ENCODE peak calls at places on chromosomes 13 and 19, in four cellular contexts. One of them, this sample, is unnamed.
A peak's percentile ranks its signal among the peaks of the same experiment; 100 is the strongest.

GRCh38 chr13:33275916-33276315 is 9.6 kb downstream of the STARD13 start:
- DNase-seq in A549: no peak
- DNase-seq in SK-N-SH: no peak
- DNase-seq in HCT116: no peak
- DNase-seq in this sample: no peak

GRCh38 chr13:43245374-43245964 is 222.1 kb downstream of the DNAJC15 start:
- DNase-seq in A549: no peak
- DNase-seq in SK-N-SH: no peak
- DNase-seq in HCT116: no peak
- DNase-seq in this sample: no peak

GRCh38 chr13:51869921-51870320 is 8.2 kb downstream of the CCDC70 start:
- DNase-seq in A549: no peak
- DNase-seq in HCT116: no peak
- DNase-seq in SK-N-SH: no peak
- DNase-seq in this sample: no peak

GRCh38 chr19:55549500-55550320 is 4.4 kb upstream of the SBK3 start:
- DNase-seq in SK-N-SH: no peak
- DNase-seq in HCT116: peak; percentile 34
- DNase-seq in A549: peak; percentile 88
- DNase-seq in this sample: peak; percentile 87

GRCh38 chr13:98450495-98451167 is 126.3 kb downstream of the STK24 start:
- DNase-seq in SK-N-SH: no peak
- DNase-seq in HCT116: no peak
- DNase-seq in A549: no peak
- DNase-seq in this sample: no peak

GRCh38 chr19:10334340-10335148 is 1.2 kb upstream of the RAVER1 start:
- DNase-seq in HCT116: peak; percentile 93
- DNase-seq in SK-N-SH: peak; percentile 92
- DNase-seq in A549: peak; percentile 93
- DNase-seq in this sample: no peak

GRCh38 chr19:1019980-1020867 is 699 bp downstream of the TMEM259 start:
- DNase-seq in A549: no peak
- DNase-seq in SK-N-SH: no peak
- DNase-seq in HCT116: no peak
- DNase-seq in this sample: no peak

GRCh38 chr13:27621116-27621365 is 651 bp upstream of the POLR1D start:
- DNase-seq in A549: no peak
- DNase-seq in SK-N-SH: no peak
- DNase-seq in HCT116: peak; percentile 40
- DNase-seq in this sample: no peak

GRCh38 chr19:10797541-10798256 is 38.3 kb downstream of the TMED1 start:
- DNase-seq in SK-N-SH: peak; percentile 25
- DNase-seq in HCT116: no peak
- DNase-seq in A549: no peak
- DNase-seq in this sample: no peak

GRCh38 chr19:55563261-55563690 is 17.4 kb downstream of the ZNF579 start:
- DNase-seq in HCT116: no peak
- DNase-seq in SK-N-SH: peak; percentile 46
- DNase-seq in A549: no peak
- DNase-seq in this sample: no peak

GRCh38 chr19:13091400-13092161 is 11.1 kb downstream of the LYL1 start:
- DNase-seq in SK-N-SH: peak; percentile 91
- DNase-seq in A549: peak; percentile 36
- DNase-seq in HCT116: no peak
- DNase-seq in this sample: no peak

GRCh38 chr13:110913911-110914292 is 967 bp downstream of the ANKRD10 start:
- DNase-seq in A549: no peak
- DNase-seq in HCT116: no peak
- DNase-seq in SK-N-SH: no peak
- DNase-seq in this sample: no peak

GRCh38 chr13:110915057-110915873 is at the start of gene ANKRD10:
- DNase-seq in A549: peak; percentile 95
- DNase-seq in SK-N-SH: peak; percentile 98
- DNase-seq in HCT116: peak; percentile 94
- DNase-seq in this sample: peak; percentile 81

GRCh38 chr13:110915874-110916670 is 1.2 kb upstream of the ANKRD10 start:
- DNase-seq in HCT116: no peak
- DNase-seq in A549: no peak
- DNase-seq in SK-N-SH: no peak
- DNase-seq in this sample: no peak

GRCh38 chr13:110913322-110913721 is 1.5 kb downstream of the ANKRD10 start:
- DNase-seq in A549: no peak
- DNase-seq in SK-N-SH: no peak
- DNase-seq in HCT116: no peak
- DNase-seq in this sample: no peak

DNA sequence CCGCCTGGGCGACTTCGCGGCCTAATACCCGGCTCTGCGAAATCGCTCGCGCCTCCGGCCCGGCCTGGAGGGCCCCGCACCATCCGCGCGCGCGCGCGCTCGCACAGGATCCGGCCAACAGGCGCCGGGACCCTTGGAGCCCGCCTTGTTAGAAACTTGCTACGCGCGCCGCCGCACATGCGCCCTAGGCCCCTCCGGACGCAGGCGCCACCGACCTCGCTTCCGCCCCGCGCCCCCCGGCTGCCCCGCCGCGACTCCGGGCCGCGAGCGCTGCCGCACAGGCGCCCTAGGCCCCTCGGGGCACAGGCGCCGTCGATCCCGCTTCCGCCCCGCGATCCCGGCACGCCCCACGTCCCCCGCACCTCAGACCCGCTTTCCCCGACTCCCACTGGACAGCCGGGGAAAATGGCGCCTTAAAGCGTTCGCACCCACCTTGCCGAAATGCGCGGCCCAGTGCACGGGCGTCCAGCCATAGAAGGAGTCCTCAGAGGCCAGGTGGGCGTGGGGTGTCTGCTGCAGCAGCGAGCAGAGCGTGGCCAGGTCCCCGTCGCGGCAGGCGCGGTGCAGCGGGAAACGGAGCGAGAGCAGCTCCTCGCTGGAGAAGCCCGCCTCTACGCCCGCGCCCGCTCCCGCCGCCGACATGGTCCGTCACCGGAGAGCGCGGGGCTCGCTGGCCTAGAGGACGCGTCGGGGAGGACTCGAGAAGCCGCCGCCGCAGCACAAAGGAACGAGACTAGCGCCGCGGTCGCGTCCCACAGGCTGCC is 394 bp downstream of the ANKRD10 start:
- DNase-seq in A549: peak; percentile 75
- DNase-seq in SK-N-SH: peak; percentile 88
- DNase-seq in HCT116: no peak
- DNase-seq in this sample: no peak
- TF ChIP-seq REST in A549: no peak
- TF ChIP-seq REST in SK-N-SH: no peak
- TF ChIP-seq REST in HCT116: no peak
- TF ChIP-seq REST in this sample: no peak

GRCh38 chr19:29422047-29422446 is 103.7 kb upstream of the VSTM2B start:
- DNase-seq in SK-N-SH: no peak
- DNase-seq in A549: no peak
- DNase-seq in HCT116: no peak
- DNase-seq in this sample: no peak
- H3K9me3 ChIP-seq in SK-N-SH: no peaks in the 10 kb centered on the region
- H3K9me3 ChIP-seq in A549: peaks cover 4% of the 10 kb centered on the region
- H3K9me3 ChIP-seq in HCT116: no peaks in the 10 kb centered on the region
- H3K9me3 ChIP-seq in this sample: no peaks in the 10 kb centered on the region

DNA sequence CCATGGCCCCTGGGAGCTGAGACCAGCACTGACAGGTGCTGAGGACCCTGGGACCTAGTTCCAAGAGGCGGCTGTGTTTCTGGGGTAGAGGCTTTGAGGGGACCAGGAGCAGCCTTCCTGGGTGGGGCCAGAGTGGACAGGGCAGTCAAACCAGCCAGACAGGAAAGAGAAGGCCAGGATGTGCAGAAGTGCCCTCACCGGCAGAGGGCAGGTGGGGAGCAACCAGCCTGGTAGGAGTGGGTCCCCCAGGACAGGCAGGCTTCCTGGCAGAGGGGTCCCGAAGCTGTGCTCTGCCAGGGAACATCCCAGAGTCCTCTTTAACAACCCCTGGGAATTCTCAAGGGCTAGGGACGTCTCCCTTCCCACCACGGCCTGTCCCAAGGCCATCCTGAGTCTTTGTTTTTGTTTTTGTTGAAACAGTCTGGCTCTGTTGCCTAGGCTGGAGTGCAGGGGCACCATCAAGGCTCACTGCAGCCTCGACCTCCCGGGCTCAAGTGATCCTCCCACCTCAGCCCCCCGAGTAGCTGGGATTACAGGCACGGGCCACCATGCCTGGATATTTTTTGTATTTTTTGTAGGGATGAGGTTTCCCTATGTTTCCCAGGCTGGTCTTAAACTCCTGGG is 3.0 kb upstream of the HIPK4 start:
- DNase-seq in A549: peak; percentile 67
- DNase-seq in HCT116: peak; percentile 33
- DNase-seq in SK-N-SH: no peak
- DNase-seq in this sample: no peak
- TF ChIP-seq CTCF in A549: peak; percentile 49
- TF ChIP-seq CTCF in HCT116: peak; percentile 74
- TF ChIP-seq CTCF in SK-N-SH: no peak
- TF ChIP-seq CTCF in this sample: no peak

GRCh38 chr13:99605417-99606321 is 104.4 kb downstream of the TM9SF2 start:
- DNase-seq in A549: peak; percentile 26
- DNase-seq in SK-N-SH: peak; percentile 64
- DNase-seq in HCT116: peak; percentile 16
- DNase-seq in this sample: no peak

GRCh38 chr13:99610702-99611289 is 109.5 kb downstream of the TM9SF2 start:
- DNase-seq in A549: no peak
- DNase-seq in HCT116: no peak
- DNase-seq in SK-N-SH: no peak
- DNase-seq in this sample: no peak

GRCh38 chr13:99604636-99605035 is 103.4 kb downstream of the TM9SF2 start:
- DNase-seq in SK-N-SH: no peak
- DNase-seq in A549: no peak
- DNase-seq in HCT116: no peak
- DNase-seq in this sample: no peak

GRCh38 chr13:99608345-99608744 is 107.1 kb downstream of the TM9SF2 start:
- DNase-seq in HCT116: no peak
- DNase-seq in A549: no peak
- DNase-seq in SK-N-SH: no peak
- DNase-seq in this sample: no peak

GRCh38 chr13:99606322-99607089 is 105.2 kb downstream of the TM9SF2 start:
- DNase-seq in HCT116: peak; percentile 43
- DNase-seq in SK-N-SH: peak; percentile 97
- DNase-seq in A549: peak; percentile 83
- DNase-seq in this sample: no peak
- TF ChIP-seq REST in HCT116: no peak
- TF ChIP-seq REST in SK-N-SH: no peak
- TF ChIP-seq REST in A549: no peak
- TF ChIP-seq REST in this sample: no peak

DNA sequence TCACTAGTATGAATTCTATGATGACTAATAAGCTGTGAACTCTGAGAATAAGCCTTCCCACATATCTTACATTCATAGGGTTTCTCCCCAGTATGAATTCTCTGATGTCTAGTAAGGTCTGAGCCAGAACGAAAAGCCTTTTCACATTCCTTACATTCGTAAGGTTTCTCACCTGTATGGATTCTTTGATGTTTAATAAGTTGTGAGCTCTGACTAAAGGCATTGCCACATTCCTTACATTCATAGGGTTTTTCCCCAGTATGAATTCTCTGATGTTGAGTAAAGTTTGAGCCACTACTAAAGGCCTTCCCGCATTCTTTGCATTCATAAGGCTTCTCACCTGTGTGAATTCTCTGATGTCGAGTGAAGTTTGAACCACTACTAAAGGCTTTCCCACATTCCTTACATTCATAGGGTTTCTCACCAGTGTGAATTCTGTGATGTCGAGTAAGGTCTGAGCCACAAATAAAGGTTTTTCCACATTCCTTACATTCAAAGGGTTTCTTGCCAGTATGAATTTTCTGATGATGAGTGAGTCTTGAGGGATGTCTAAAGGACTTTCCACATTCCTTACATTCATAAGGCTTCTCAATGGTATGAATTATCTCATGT is 30.7 kb upstream of the ZFP82 start:
- DNase-seq in HCT116: no peak
- DNase-seq in SK-N-SH: no peak
- DNase-seq in A549: peak; percentile 26
- DNase-seq in this sample: no peak
- H3K9me3 ChIP-seq in HCT116: peaks cover 39% of the 10 kb centered on the region
- H3K9me3 ChIP-seq in SK-N-SH: peaks cover 39% of the 10 kb centered on the region
- H3K9me3 ChIP-seq in A549: peaks cover 98% of the 10 kb centered on the region
- H3K9me3 ChIP-seq in this sample: peaks cover 45% of the 10 kb centered on the region

DNA sequence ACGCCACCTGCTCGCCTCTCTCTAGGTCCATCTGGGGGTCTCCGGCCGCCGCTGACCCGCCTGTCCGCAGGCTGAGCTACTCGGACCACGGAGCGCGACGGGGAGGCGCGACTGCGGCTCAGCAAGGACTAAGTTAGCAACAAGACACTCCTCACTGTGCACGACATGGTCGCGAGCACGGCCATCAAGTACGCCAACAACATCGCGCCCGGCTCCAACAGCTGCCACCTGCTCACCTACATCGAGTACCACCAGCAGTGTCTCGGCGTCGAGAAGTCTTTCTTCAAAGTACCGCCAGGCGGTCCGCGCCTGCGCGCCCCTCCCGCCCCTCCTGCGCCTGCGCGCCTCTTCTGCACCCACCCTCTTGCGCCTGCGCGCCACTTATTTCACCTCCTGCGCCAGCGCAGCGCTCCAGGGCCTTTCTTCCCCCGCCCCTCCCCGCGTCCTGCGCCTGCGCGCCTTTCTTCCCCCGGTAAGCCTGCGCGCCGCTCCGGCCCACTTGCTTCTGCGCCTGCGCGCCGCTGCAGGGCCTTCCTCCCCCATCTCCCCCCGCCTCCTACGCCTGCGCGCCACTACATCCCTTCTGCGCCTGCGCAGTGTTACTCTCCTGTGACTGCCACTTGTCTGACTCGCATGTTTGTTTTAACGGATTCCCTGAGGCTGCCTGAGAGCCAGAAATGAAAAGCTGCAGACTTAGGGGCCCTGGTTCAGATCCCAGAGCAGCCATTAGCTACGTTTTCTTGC is 63.9 kb downstream of the ACSBG2 start:
- DNase-seq in SK-N-SH: peak; percentile 100
- DNase-seq in A549: peak; percentile 98
- DNase-seq in HCT116: peak; percentile 97
- DNase-seq in this sample: peak; percentile 94
- TF ChIP-seq CTCF in SK-N-SH: peak; percentile 17
- TF ChIP-seq CTCF in A549: no peak
- TF ChIP-seq CTCF in HCT116: no peak
- TF ChIP-seq CTCF in this sample: no peak

GRCh38 chr19:51367565-51368365 is 1.0 kb downstream of the CLDND2 start:
- DNase-seq in A549: peak; percentile 99
- DNase-seq in SK-N-SH: peak; percentile 98
- DNase-seq in HCT116: peak; percentile 97
- DNase-seq in this sample: peak; percentile 63
- TF ChIP-seq REST in A549: no peak
- TF ChIP-seq REST in SK-N-SH: no peak
- TF ChIP-seq REST in HCT116: no peak
- TF ChIP-seq REST in this sample: no peak

This sample was measured in Panc1.